ENCODE peak calls at places on chromosomes 3 and 15, in five cellular contexts. One of them, this sample, is unnamed.
A peak's percentile ranks its signal among the peaks of the same experiment; 100 is the strongest.

GRCh38 chr3:39128951-39129350 is 21.5 kb downstream of the TTC21A start:
- DNase-seq in uterus: no peak
- DNase-seq in breast epithelium: peak; percentile 30
- DNase-seq in suprapubic skin: no peak
- DNase-seq in body of pancreas: no peak
- DNase-seq in this sample: no peak

GRCh38 chr3:86180696-86181095 is 810.3 kb downstream of the VGLL3 start:
- DNase-seq in uterus: no peak
- DNase-seq in breast epithelium: no peak
- DNase-seq in suprapubic skin: no peak
- DNase-seq in body of pancreas: no peak
- DNase-seq in this sample: no peak

GRCh38 chr15:90190606-90191343 is 10.4 kb upstream of the SEMA4B start:
- DNase-seq in breast epithelium: no peak
- DNase-seq in body of pancreas: no peak
- DNase-seq in uterus: no peak
- DNase-seq in suprapubic skin: no peak
- DNase-seq in this sample: no peak

GRCh38 chr3:28028554-28028953 is 212.9 kb upstream of the CMC1 start:
- DNase-seq in uterus: no peak
- DNase-seq in breast epithelium: no peak
- DNase-seq in suprapubic skin: no peak
- DNase-seq in body of pancreas: no peak
- DNase-seq in this sample: no peak

GRCh38 chr3:158789592-158789991 is 12.3 kb upstream of the MFSD1 start:
- DNase-seq in breast epithelium: no peak
- DNase-seq in suprapubic skin: no peak
- DNase-seq in body of pancreas: no peak
- DNase-seq in uterus: no peak
- DNase-seq in this sample: no peak

GRCh38 chr3:121330586-121330985 is 215.2 kb downstream of the POLQ start:
- DNase-seq in body of pancreas: no peak
- DNase-seq in suprapubic skin: no peak
- DNase-seq in breast epithelium: no peak
- DNase-seq in uterus: no peak
- DNase-seq in this sample: no peak

GRCh38 chr3:34782876-34783275 is 856.4 kb upstream of the ARPP21 start:
- DNase-seq in uterus: no peak
- DNase-seq in breast epithelium: no peak
- DNase-seq in suprapubic skin: no peak
- DNase-seq in body of pancreas: no peak
- DNase-seq in this sample: no peak

GRCh38 chr3:16515885-16516420 is 2.5 kb upstream of the RFTN1 start:
- DNase-seq in suprapubic skin: no peak
- DNase-seq in breast epithelium: no peak
- DNase-seq in body of pancreas: no peak
- DNase-seq in uterus: no peak
- DNase-seq in this sample: no peak

GRCh38 chr15:25886498-25887140 is 23.5 kb upstream of the ATP10A start:
- DNase-seq in breast epithelium: no peak
- DNase-seq in uterus: no peak
- DNase-seq in body of pancreas: no peak
- DNase-seq in suprapubic skin: no peak
- DNase-seq in this sample: no peak

GRCh38 chr15:39430389-39430788 is 150.5 kb upstream of the THBS1 start:
- DNase-seq in body of pancreas: no peak
- DNase-seq in uterus: no peak
- DNase-seq in suprapubic skin: no peak
- DNase-seq in breast epithelium: no peak
- DNase-seq in this sample: no peak

GRCh38 chr15:45181491-45182285 is 6.1 kb downstream of the SHF start:
- DNase-seq in body of pancreas: no peak
- DNase-seq in uterus: no peak
- DNase-seq in suprapubic skin: no peak
- DNase-seq in breast epithelium: no peak
- DNase-seq in this sample: no peak

GRCh38 chr3:52299815-52300611 is 12.4 kb downstream of the GLYCTK start:
- DNase-seq in breast epithelium: no peak
- DNase-seq in uterus: no peak
- DNase-seq in suprapubic skin: no peak
- DNase-seq in body of pancreas: peak; percentile 80
- DNase-seq in this sample: peak; percentile 70

GRCh38 chr15:64942356-64942755 is 30.7 kb downstream of the ANKDD1A start:
- DNase-seq in body of pancreas: no peak
- DNase-seq in breast epithelium: no peak
- DNase-seq in suprapubic skin: peak; percentile 72
- DNase-seq in uterus: no peak
- DNase-seq in this sample: no peak

GRCh38 chr3:156620260-156620659 is 54.1 kb upstream of the TIPARP start:
- DNase-seq in uterus: no peak
- DNase-seq in breast epithelium: no peak
- DNase-seq in body of pancreas: peak; percentile 33
- DNase-seq in suprapubic skin: no peak
- DNase-seq in this sample: no peak

GRCh38 chr3:108030915-108031425 is 59.9 kb downstream of the CD47 start:
- DNase-seq in breast epithelium: no peak
- DNase-seq in uterus: no peak
- DNase-seq in suprapubic skin: no peak
- DNase-seq in body of pancreas: no peak
- DNase-seq in this sample: no peak

GRCh38 chr15:58462547-58462946 is 30.8 kb downstream of the LIPC start:
- DNase-seq in suprapubic skin: no peak
- DNase-seq in breast epithelium: no peak
- DNase-seq in uterus: no peak
- DNase-seq in body of pancreas: no peak
- DNase-seq in this sample: no peak

DNA sequence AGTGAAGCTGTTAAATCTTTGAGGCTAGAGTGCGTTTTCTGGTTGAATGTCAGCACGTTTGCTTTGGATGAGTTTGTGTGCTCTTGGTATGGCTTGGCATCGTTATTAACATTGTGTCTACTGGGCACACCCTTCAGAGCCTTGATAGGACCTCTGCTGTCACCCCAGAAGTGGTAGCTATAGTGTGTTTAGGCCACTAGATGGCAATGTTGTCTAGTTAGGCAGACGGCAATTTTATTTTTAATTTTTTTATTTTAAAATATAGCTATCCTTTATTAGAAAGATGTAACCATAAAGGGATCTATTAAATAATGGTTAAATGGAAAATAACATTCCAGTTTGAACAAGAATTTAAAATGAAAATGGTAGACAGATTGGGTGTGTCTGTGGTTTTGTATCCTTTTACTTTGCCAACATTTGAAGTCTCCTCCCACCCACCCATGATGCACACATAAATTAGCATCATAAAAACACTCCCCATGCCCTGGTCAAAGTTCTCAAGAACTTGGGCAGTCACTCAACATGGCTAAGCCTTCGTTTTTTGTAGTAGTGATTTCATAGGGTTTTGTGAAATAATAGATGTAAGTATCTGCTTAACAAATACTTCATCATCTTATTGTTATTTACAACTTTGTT is 200.7 kb downstream of the KCNH8 start:
- DNase-seq in body of pancreas: no peak
- DNase-seq in uterus: no peak
- DNase-seq in suprapubic skin: no peak
- DNase-seq in breast epithelium: no peak
- DNase-seq in this sample: no peak
- H3K4me3 ChIP-seq in body of pancreas: no peak overlapping the region
- H3K4me3 ChIP-seq in uterus: no peak overlapping the region
- H3K4me3 ChIP-seq in suprapubic skin: no peak overlapping the region
- H3K4me3 ChIP-seq in breast epithelium: no peak overlapping the region
- H3K4me3 ChIP-seq in this sample: no peak overlapping the region

GRCh38 chr3:195032955-195033354 is 238.0 kb downstream of the XXYLT1 start:
- DNase-seq in uterus: no peak
- DNase-seq in body of pancreas: no peak
- DNase-seq in breast epithelium: peak; percentile 22
- DNase-seq in suprapubic skin: no peak
- DNase-seq in this sample: no peak

GRCh38 chr3:195033531-195034091 is 237.3 kb downstream of the XXYLT1 start:
- DNase-seq in uterus: no peak
- DNase-seq in breast epithelium: peak; percentile 51
- DNase-seq in suprapubic skin: no peak
- DNase-seq in body of pancreas: peak; percentile 77
- DNase-seq in this sample: no peak

GRCh38 chr3:195032106-195032759 is 238.7 kb downstream of the XXYLT1 start:
- DNase-seq in breast epithelium: no peak
- DNase-seq in uterus: no peak
- DNase-seq in suprapubic skin: no peak
- DNase-seq in body of pancreas: no peak
- DNase-seq in this sample: no peak

GRCh38 chr3:195030791-195031321 is 240.1 kb downstream of the XXYLT1 start:
- DNase-seq in suprapubic skin: no peak
- DNase-seq in breast epithelium: no peak
- DNase-seq in body of pancreas: no peak
- DNase-seq in uterus: peak; percentile 43
- DNase-seq in this sample: no peak

GRCh38 chr3:195031574-195032003 is 239.4 kb downstream of the XXYLT1 start:
- DNase-seq in body of pancreas: no peak
- DNase-seq in breast epithelium: no peak
- DNase-seq in suprapubic skin: no peak
- DNase-seq in uterus: no peak
- DNase-seq in this sample: no peak
- TF ChIP-seq POLR2A in body of pancreas: no peak
- TF ChIP-seq POLR2A in breast epithelium: no peak
- TF ChIP-seq POLR2A in suprapubic skin: no peak
- TF ChIP-seq POLR2A in uterus: no peak
- TF ChIP-seq POLR2A in this sample: no peak

GRCh38 chr15:40554164-40554530 is 10.7 kb downstream of the CCDC32 start:
- DNase-seq in suprapubic skin: no peak
- DNase-seq in uterus: no peak
- DNase-seq in breast epithelium: no peak
- DNase-seq in body of pancreas: no peak
- DNase-seq in this sample: no peak
- H3K27ac ChIP-seq in suprapubic skin: no peak overlapping the region
- H3K27ac ChIP-seq in uterus: no peak overlapping the region
- H3K27ac ChIP-seq in breast epithelium: no peak overlapping the region
- H3K27ac ChIP-seq in body of pancreas: no peak overlapping the region
- H3K27ac ChIP-seq in this sample: peak overlapping the region; percentile 74

GRCh38 chr3:46845397-46845859 is 17.8 kb downstream of the MYL3 start:
- DNase-seq in uterus: peak; percentile 85
- DNase-seq in suprapubic skin: peak; percentile 90
- DNase-seq in breast epithelium: no peak
- DNase-seq in body of pancreas: peak; percentile 76
- DNase-seq in this sample: peak; percentile 68

GRCh38 chr3:46845860-46846623 is 17.2 kb downstream of the MYL3 start:
- DNase-seq in suprapubic skin: peak; percentile 91
- DNase-seq in body of pancreas: peak; percentile 81
- DNase-seq in breast epithelium: peak; percentile 66
- DNase-seq in uterus: peak; percentile 78
- DNase-seq in this sample: peak; percentile 90

GRCh38 chr3:46844397-46844796 is 18.8 kb downstream of the MYL3 start:
- DNase-seq in body of pancreas: no peak
- DNase-seq in uterus: no peak
- DNase-seq in breast epithelium: no peak
- DNase-seq in suprapubic skin: no peak
- DNase-seq in this sample: no peak

GRCh38 chr3:46844851-46845250 is 18.4 kb downstream of the MYL3 start:
- DNase-seq in breast epithelium: no peak
- DNase-seq in suprapubic skin: no peak
- DNase-seq in body of pancreas: no peak
- DNase-seq in uterus: no peak
- DNase-seq in this sample: no peak

GRCh38 chr3:46843508-46843907 is 19.7 kb downstream of the MYL3 start:
- DNase-seq in suprapubic skin: no peak
- DNase-seq in body of pancreas: no peak
- DNase-seq in breast epithelium: no peak
- DNase-seq in uterus: no peak
- DNase-seq in this sample: no peak
- H3K4me3 ChIP-seq in suprapubic skin: no peak overlapping the region
- H3K4me3 ChIP-seq in body of pancreas: no peak overlapping the region
- H3K4me3 ChIP-seq in breast epithelium: no peak overlapping the region
- H3K4me3 ChIP-seq in uterus: no peak overlapping the region
- H3K4me3 ChIP-seq in this sample: no peak overlapping the region

GRCh38 chr15:70013647-70014310 is 83.9 kb downstream of the TLE3 start:
- DNase-seq in uterus: no peak
- DNase-seq in suprapubic skin: no peak
- DNase-seq in body of pancreas: no peak
- DNase-seq in breast epithelium: no peak
- DNase-seq in this sample: no peak

GRCh38 chr15:70017025-70017424 is 80.7 kb downstream of the TLE3 start:
- DNase-seq in breast epithelium: no peak
- DNase-seq in body of pancreas: no peak
- DNase-seq in suprapubic skin: no peak
- DNase-seq in uterus: no peak
- DNase-seq in this sample: no peak

GRCh38 chr15:70016511-70016994 is 81.2 kb downstream of the TLE3 start:
- DNase-seq in breast epithelium: peak; percentile 30
- DNase-seq in body of pancreas: no peak
- DNase-seq in uterus: no peak
- DNase-seq in suprapubic skin: no peak
- DNase-seq in this sample: no peak

GRCh38 chr15:70014311-70014707 is 83.4 kb downstream of the TLE3 start:
- DNase-seq in breast epithelium: no peak
- DNase-seq in suprapubic skin: no peak
- DNase-seq in uterus: no peak
- DNase-seq in body of pancreas: no peak
- DNase-seq in this sample: no peak

GRCh38 chr15:70014860-70015490 is 82.7 kb downstream of the TLE3 start:
- DNase-seq in uterus: no peak
- DNase-seq in breast epithelium: no peak
- DNase-seq in suprapubic skin: no peak
- DNase-seq in body of pancreas: no peak
- DNase-seq in this sample: no peak
- TF ChIP-seq POLR2A in uterus: no peak
- TF ChIP-seq POLR2A in breast epithelium: no peak
- TF ChIP-seq POLR2A in suprapubic skin: no peak
- TF ChIP-seq POLR2A in body of pancreas: no peak
- TF ChIP-seq POLR2A in this sample: no peak